ENCODE peak calls at places on chromosomes 16 and 17, in seven cellular contexts. X is amniotic stem cell; B is caudate nucleus; C is stimulated activated CD4-positive, alpha-beta T cell treated with anti-CD3 and anti-CD28 coated beads, Interleukin-1b, Interleukin-23, amount 100 ng/mL, for 1 hour; D is fibroblast of the conjunctiva; H is NCI-H1048; O is NCI-H345. Y is an unnamed sample.

GRCh38 chr16:72938426-72939164 is 109.3 kb downstream of the ZFHX3 start:
- DNase-seq in X (no peak), B (no peak), C (no peak), D (peak), H (no peak), O (no peak), Y (peak)

GRCh38 chr16:88634141-88634993 is 4.0 kb upstream of the IL17C start:
- DNase-seq in X (peak), B (no peak), C (no peak), D (peak), H (no peak), O (no peak), Y (no peak)

GRCh38 chr17:57084361-57084801 is 665 bp upstream of the AKAP1 start:
- DNase-seq in X (no peak), B (no peak), C (no peak), D (no peak), H (no peak), O (no peak), Y (no peak)

GRCh38 chr17:19242926-19243325 is 5.8 kb downstream of the EPN2 start:
- DNase-seq in X (no peak), B (no peak), C (no peak), D (no peak), H (no peak), O (no peak), Y (no peak)

GRCh38 chr16:80804451-80805383 is at the start of gene CDYL2:
- DNase-seq in X (no peak), B (no peak), C (peak), D (no peak), H (no peak), O (peak), Y (no peak)

GRCh38 chr17:58153046-58153445 is 4.9 kb downstream of the OR4D1 start:
- DNase-seq in X (no peak), B (no peak), C (no peak), D (no peak), H (no peak), O (no peak), Y (no peak)

GRCh38 chr17:56392274-56392673 is 201.2 kb upstream of the NOG start:
- DNase-seq in X (no peak), B (no peak), C (no peak), D (no peak), H (no peak), O (no peak), Y (no peak)

GRCh38 chr16:85645021-85645589 is 32.0 kb downstream of the GSE1 start:
- DNase-seq in X (no peak), B (no peak), C (no peak), D (no peak), H (no peak), O (no peak), Y (no peak)

GRCh38 chr17:79835953-79836951 is 3.0 kb downstream of the CBX4 start:
- DNase-seq in X (no peak), B (no peak), C (no peak), D (no peak), H (peak), O (peak), Y (no peak)

GRCh38 chr16:3578121-3578520 is 918 bp upstream of the NLRC3 start:
- DNase-seq in X (no peak), B (no peak), C (no peak), D (no peak), H (no peak), O (no peak), Y (no peak)

GRCh38 chr17:1153795-1154546 is 25.8 kb downstream of the ABR start:
- DNase-seq in X (peak), B (peak), C (no peak), D (peak), H (no peak), O (peak), Y (peak)

Y was measured in occipital lobe.